ENCODE peak calls at places on chromosomes 5 and 9, in eight cellular contexts. V, I, B, R, G, Z, T and O are unnamed samples.

GRCh38 chr9:132673355-132673754 is 3.1 kb downstream of the GTF3C4 start:
- DNase-seq in V (peak), I (no peak), B (no peak), R (peak), G (peak), Z (peak), T (no peak), O (no peak)

GRCh38 chr5:69494481-69494880 is 1.9 kb downstream of the OCLN start:
- DNase-seq in V (no peak), I (no peak), B (no peak), R (no peak), G (no peak), Z (no peak), T (no peak), O (no peak)

GRCh38 chr5:9340095-9340494 is 205.8 kb downstream of the SEMA5A start:
- DNase-seq in V (peak), I (no peak), B (no peak), R (no peak), G (no peak), Z (no peak), T (no peak), O (no peak)

GRCh38 chr9:8012986-8013385 is 213.4 kb upstream of the DMAC1 start:
- DNase-seq in V (no peak), I (no peak), B (no peak), R (peak), G (no peak), Z (no peak), T (no peak), O (no peak)

GRCh38 chr5:100584069-100584468 is 48.9 kb downstream of the FAM174A start:
- DNase-seq in V (no peak), I (peak), B (no peak), R (no peak), G (no peak), Z (no peak), T (no peak), O (no peak)

GRCh38 chr5:151477106-151477505 is 29.7 kb downstream of the SLC36A1 start:
- DNase-seq in V (no peak), I (no peak), B (no peak), R (no peak), G (no peak), Z (no peak), T (no peak), O (no peak)

GRCh38 chr5:94558028-94558427 is 60.4 kb downstream of the KIAA0825 start:
- DNase-seq in V (no peak), I (no peak), B (no peak), R (no peak), G (no peak), Z (no peak), T (no peak), O (no peak)

GRCh38 chr9:123335986-123336329 is 20.0 kb upstream of the CRB2 start:
- DNase-seq in V (no peak), I (no peak), B (no peak), R (no peak), G (no peak), Z (no peak), T (no peak), O (no peak)

GRCh38 chr9:105415344-105415980 is 32.4 kb upstream of the FSD1L start:
- DNase-seq in V (peak), I (peak), B (no peak), R (peak), G (peak), Z (peak), T (peak), O (no peak)

GRCh38 chr5:75551471-75551870 is 39.8 kb downstream of the POLK start:
- DNase-seq in V (peak), I (no peak), B (no peak), R (no peak), G (no peak), Z (no peak), T (no peak), O (no peak)

GRCh38 chr5:175772747-175773533 is 98.4 kb upstream of the CPLX2 start:
- DNase-seq in V (no peak), I (no peak), B (no peak), R (no peak), G (peak), Z (peak), T (no peak), O (no peak)

GRCh38 chr9:137456864-137457405 is 2.2 kb downstream of the NSMF start:
- DNase-seq in V (no peak), I (no peak), B (peak), R (no peak), G (no peak), Z (no peak), T (no peak), O (no peak)

GRCh38 chr5:68027519-68027918 is 188.0 kb upstream of the PIK3R1 start:
- DNase-seq in V (peak), I (no peak), B (no peak), R (peak), G (peak), Z (no peak), T (no peak), O (no peak)

GRCh38 chr5:10455273-10455670 is 13.6 kb downstream of the ROPN1L start:
- DNase-seq in V (no peak), I (no peak), B (no peak), R (no peak), G (no peak), Z (peak), T (no peak), O (no peak)

GRCh38 chr5:131627466-131627865 is 7.6 kb downstream of the RAPGEF6 start:
- DNase-seq in V (no peak), I (no peak), B (no peak), R (no peak), G (no peak), Z (no peak), T (no peak), O (no peak)

GRCh38 chr5:96726802-96727201 is 64.6 kb downstream of the CAST start:
- DNase-seq in V (no peak), I (no peak), B (no peak), R (no peak), G (no peak), Z (no peak), T (no peak), O (no peak)

GRCh38 chr5:172362755-172363154 is 79.2 kb upstream of the UBTD2 start:
- DNase-seq in V (no peak), I (peak), B (no peak), R (no peak), G (no peak), Z (no peak), T (no peak), O (no peak)

GRCh38 chr5:123605822-123606221 is 93.8 kb downstream of the CSNK1G3 start:
- DNase-seq in V (no peak), I (no peak), B (no peak), R (no peak), G (no peak), Z (no peak), T (no peak), O (no peak)

GRCh38 chr5:126309860-126310259 is 113.3 kb upstream of the GRAMD2B start:
- DNase-seq in V (no peak), I (no peak), B (no peak), R (no peak), G (no peak), Z (no peak), T (no peak), O (no peak)

GRCh38 chr9:130448035-130448624 is 3.4 kb downstream of the ASS1 start:
- DNase-seq in V (peak), I (no peak), B (no peak), R (no peak), G (peak), Z (no peak), T (no peak), O (no peak)

GRCh38 chr5:133253076-133253475 is 201.3 kb downstream of the HSPA4 start:
- DNase-seq in V (no peak), I (no peak), B (no peak), R (no peak), G (no peak), Z (no peak), T (no peak), O (no peak)

GRCh38 chr9:132404228-132404881 is 2.3 kb downstream of the TTF1 start:
- DNase-seq in V (no peak), I (no peak), B (no peak), R (no peak), G (no peak), Z (no peak), T (no peak), O (no peak)

GRCh38 chr9:22169243-22169642 is 160.1 kb upstream of the CDKN2B start:
- DNase-seq in V (peak), I (no peak), B (no peak), R (no peak), G (no peak), Z (no peak), T (no peak), O (no peak)

GRCh38 chr5:168714046-168714445 is 134.9 kb upstream of the PANK3 start:
- DNase-seq in V (peak), I (no peak), B (no peak), R (no peak), G (no peak), Z (no peak), T (no peak), O (no peak)

GRCh38 chr5:140116716-140117115 is 2.8 kb downstream of the PURA start:
- DNase-seq in V (no peak), I (no peak), B (no peak), R (no peak), G (no peak), Z (no peak), T (no peak), O (no peak)

GRCh38 chr5:149456597-149457392 is 77.7 kb upstream of the IL17B start:
- DNase-seq in V (no peak), I (no peak), B (no peak), R (no peak), G (no peak), Z (no peak), T (no peak), O (no peak)

GRCh38 chr9:128355451-128355850 is 15.1 kb downstream of the SLC27A4 start:
- DNase-seq in V (no peak), I (no peak), B (no peak), R (no peak), G (no peak), Z (no peak), T (no peak), O (no peak)

GRCh38 chr5:158716668-158717067 is 383.0 kb downstream of the EBF1 start:
- DNase-seq in V (no peak), I (no peak), B (no peak), R (no peak), G (peak), Z (no peak), T (no peak), O (no peak)

GRCh38 chr5:34582364-34582763 is 73.8 kb upstream of the RAI14 start:
- DNase-seq in V (no peak), I (no peak), B (no peak), R (no peak), G (no peak), Z (no peak), T (no peak), O (no peak)

GRCh38 chr5:120621339-120621738 is 157.2 kb downstream of the PRR16 start:
- DNase-seq in V (no peak), I (no peak), B (no peak), R (no peak), G (no peak), Z (no peak), T (no peak), O (no peak)

GRCh38 chr9:117682955-117683710 is 21.1 kb upstream of the TLR4 start:
- DNase-seq in V (no peak), I (peak), B (no peak), R (no peak), G (no peak), Z (no peak), T (no peak), O (no peak)

GRCh38 chr5:58299266-58299665 is 160.6 kb downstream of the PLK2 start:
- DNase-seq in V (no peak), I (no peak), B (no peak), R (no peak), G (no peak), Z (no peak), T (no peak), O (no peak)

DNA sequence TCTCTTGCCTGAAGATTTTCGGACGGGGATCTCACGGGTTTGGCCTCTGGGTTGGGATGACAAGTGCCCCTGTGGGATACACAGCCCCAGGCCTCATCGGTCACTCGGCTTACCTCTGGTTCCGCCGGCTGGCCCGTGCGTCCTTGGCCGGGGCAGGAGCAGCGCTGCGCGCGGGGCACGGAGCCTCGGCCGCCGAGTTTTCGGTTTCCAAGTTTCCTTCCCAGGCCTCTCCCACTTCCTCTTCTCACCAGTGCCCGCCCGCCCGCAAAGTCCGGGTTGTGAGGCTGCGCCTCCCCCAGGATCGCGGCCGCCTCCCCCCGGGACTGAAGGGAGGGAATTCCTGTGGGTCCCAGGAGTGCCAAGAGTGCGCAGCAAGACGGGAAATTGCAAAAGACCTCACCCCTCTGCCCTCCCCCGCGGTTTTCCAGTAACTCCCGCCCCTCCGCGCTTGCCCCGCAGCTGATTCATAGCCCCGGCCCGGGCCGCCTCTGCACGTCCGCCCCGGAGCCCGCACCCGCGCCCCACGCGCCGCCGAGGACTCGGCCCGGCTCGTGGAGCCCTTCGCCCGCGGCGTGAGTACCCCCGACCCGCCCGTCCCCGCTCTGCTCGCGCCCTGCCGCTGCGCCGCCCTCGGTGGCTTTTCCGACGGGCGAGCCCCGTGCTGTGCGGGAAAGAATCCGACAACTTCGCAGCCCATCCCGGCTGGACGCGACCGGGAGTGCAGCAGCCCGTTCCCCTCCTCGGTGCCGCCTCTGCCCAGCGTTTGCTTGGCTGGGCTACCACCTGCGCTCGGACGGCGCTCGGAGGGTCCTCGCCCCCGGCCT is at the start of gene OSMR:
- DNase-seq in V (peak), I (no peak), B (peak), R (peak), G (peak), Z (peak), T (peak), O (no peak)
- TF ChIP-seq CTCF in V (no peak), I (no peak), B (no peak), R (no peak), G (no peak), Z (no peak), T (no peak), O (no peak)

GRCh38 chr5:173973614-173973969 is 15.4 kb upstream of the C5orf47 start:
- DNase-seq in V (no peak), I (no peak), B (peak), R (no peak), G (no peak), Z (peak), T (peak), O (no peak)

GRCh38 chr5:173969167-173970049 is 19.6 kb upstream of the C5orf47 start:
- DNase-seq in V (peak), I (no peak), B (no peak), R (no peak), G (no peak), Z (no peak), T (no peak), O (no peak)

GRCh38 chr5:173971681-173972080 is 17.3 kb upstream of the C5orf47 start:
- DNase-seq in V (no peak), I (no peak), B (no peak), R (no peak), G (no peak), Z (no peak), T (no peak), O (no peak)

GRCh38 chr5:173972844-173973613 is 15.9 kb upstream of the C5orf47 start:
- DNase-seq in V (peak), I (peak), B (peak), R (peak), G (peak), Z (peak), T (peak), O (peak)

DNA sequence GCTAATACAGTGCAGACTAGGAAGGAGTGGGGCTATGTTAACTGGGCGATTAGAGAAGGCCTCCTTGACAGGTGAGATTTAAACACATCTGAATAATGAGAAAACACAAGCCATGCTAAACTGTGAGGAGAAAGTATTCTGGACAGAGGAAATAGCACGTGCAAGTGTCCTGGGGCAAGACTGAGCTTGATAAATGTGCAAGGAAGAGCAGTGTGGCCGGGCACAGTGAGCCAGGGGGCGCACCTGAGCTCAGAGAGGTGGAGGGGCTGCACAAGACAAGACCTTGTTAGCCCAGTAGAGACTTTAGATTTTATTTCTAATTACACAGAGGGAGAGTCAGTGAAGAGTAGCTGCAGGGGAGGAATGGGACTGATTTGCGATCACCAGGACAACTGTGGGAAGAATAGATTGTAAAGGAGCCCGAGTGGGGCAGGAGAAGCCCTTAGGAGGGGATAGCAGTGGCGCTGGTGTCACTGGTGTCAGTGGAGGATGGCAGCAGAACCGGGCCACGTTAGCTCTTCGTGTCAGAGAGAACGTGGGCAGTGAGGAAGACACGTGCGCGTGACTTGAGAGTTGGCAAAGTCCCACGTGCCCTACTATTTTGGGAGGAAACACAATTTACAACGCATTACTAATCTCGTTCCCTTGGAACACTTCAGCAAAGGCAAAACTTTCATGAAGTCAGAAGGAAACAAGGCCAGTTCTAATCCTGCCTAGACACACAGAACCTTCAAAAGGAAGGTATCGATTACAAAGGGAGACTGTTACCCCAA is 17.9 kb upstream of the C5orf47 start:
- DNase-seq in V (no peak), I (no peak), B (no peak), R (no peak), G (no peak), Z (no peak), T (no peak), O (no peak)
- TF ChIP-seq CTCF in V (no peak), I (peak), B (no peak), R (no peak), G (no peak), Z (peak), T (no peak), O (no peak)

GRCh38 chr5:7682379-7682778 is 168.6 kb downstream of the CFAP90 start:
- DNase-seq in V (no peak), I (no peak), B (no peak), R (no peak), G (no peak), Z (no peak), T (no peak), O (no peak)

GRCh38 chr5:7683753-7684152 is 167.2 kb downstream of the CFAP90 start:
- DNase-seq in V (no peak), I (no peak), B (no peak), R (no peak), G (no peak), Z (no peak), T (no peak), O (no peak)

GRCh38 chr5:7690557-7690956 is 160.4 kb downstream of the CFAP90 start:
- DNase-seq in V (no peak), I (no peak), B (no peak), R (no peak), G (no peak), Z (no peak), T (no peak), O (no peak)

GRCh38 chr5:7686794-7687193 is 164.1 kb downstream of the CFAP90 start:
- DNase-seq in V (no peak), I (no peak), B (no peak), R (no peak), G (no peak), Z (no peak), T (no peak), O (no peak)
- TF ChIP-seq CTCF in V (no peak), I (no peak), B (no peak), R (no peak), G (no peak), Z (peak), T (no peak), O (no peak)

GRCh38 chr5:112492291-112492690 is 73.2 kb upstream of the EPB41L4A start:
- DNase-seq in V (peak), I (peak), B (no peak), R (peak), G (peak), Z (peak), T (peak), O (no peak)
- TF ChIP-seq CTCF in V (peak), I (peak), B (peak), R (peak), G (peak), Z (peak), T (no peak), O (peak)

GRCh38 chr9:134099123-134099761 is 31.4 kb upstream of the BRD3 start:
- DNase-seq in V (peak), I (peak), B (peak), R (no peak), G (peak), Z (peak), T (peak), O (peak)
- TF ChIP-seq CTCF in V (peak), I (peak), B (peak), R (peak), G (peak), Z (peak), T (no peak), O (peak)